ENCODE peak calls at places on chromosomes 11 and 22, in six cellular contexts. One of them, this sample, is unnamed.

GRCh38 chr22:33779243-33779642 is 141.0 kb downstream of the LARGE1 start:
- DNase-seq in prostate gland: no peak
- DNase-seq in uterus: no peak
- DNase-seq in ovary: no peak
- DNase-seq in K562: no peak
- DNase-seq in tibial nerve: no peak
- DNase-seq in this sample: no peak

GRCh38 chr22:30574095-30574981 is at the start of gene GAL3ST1:
- DNase-seq in tibial nerve: no peak
- DNase-seq in ovary: no peak
- DNase-seq in K562: no peak
- DNase-seq in uterus: no peak
- DNase-seq in prostate gland: no peak
- DNase-seq in this sample: no peak

GRCh38 chr11:32231909-32232493 is 141.1 kb downstream of the RCN1 start:
- DNase-seq in prostate gland: no peak
- DNase-seq in uterus: no peak
- DNase-seq in K562: no peak
- DNase-seq in tibial nerve: no peak
- DNase-seq in ovary: no peak
- DNase-seq in this sample: no peak

GRCh38 chr11:128496684-128497056 is 90.7 kb downstream of the ETS1 start:
- DNase-seq in uterus: no peak
- DNase-seq in prostate gland: no peak
- DNase-seq in ovary: no peak
- DNase-seq in K562: no peak
- DNase-seq in tibial nerve: no peak
- DNase-seq in this sample: no peak

GRCh38 chr11:10824888-10825287 is 16.2 kb upstream of the EIF4G2 start:
- DNase-seq in K562: no peak
- DNase-seq in ovary: no peak
- DNase-seq in prostate gland: no peak
- DNase-seq in tibial nerve: no peak
- DNase-seq in uterus: no peak
- DNase-seq in this sample: no peak

GRCh38 chr22:42986115-42986514 is 28.8 kb downstream of the PACSIN2 start:
- DNase-seq in uterus: no peak
- DNase-seq in ovary: no peak
- DNase-seq in K562: no peak
- DNase-seq in tibial nerve: no peak
- DNase-seq in prostate gland: no peak
- DNase-seq in this sample: no peak

GRCh38 chr22:31055322-31056159 is 25.6 kb upstream of the SMTN start:
- DNase-seq in uterus: peak; percentile 98
- DNase-seq in K562: no peak
- DNase-seq in tibial nerve: peak; percentile 77
- DNase-seq in prostate gland: peak; percentile 94
- DNase-seq in ovary: peak; percentile 90
- DNase-seq in this sample: peak; percentile 54

GRCh38 chr22:21690401-21690801 is 24.6 kb downstream of the PPIL2 start:
- DNase-seq in tibial nerve: no peak
- DNase-seq in uterus: no peak
- DNase-seq in K562: no peak
- DNase-seq in prostate gland: no peak
- DNase-seq in ovary: no peak
- DNase-seq in this sample: no peak

GRCh38 chr11:128335729-128336128 is 251.6 kb downstream of the ETS1 start:
- DNase-seq in ovary: no peak
- DNase-seq in tibial nerve: no peak
- DNase-seq in K562: no peak
- DNase-seq in prostate gland: no peak
- DNase-seq in uterus: no peak
- DNase-seq in this sample: no peak

GRCh38 chr11:27395556-27396258 is 32.7 kb upstream of the CCDC34 start:
- DNase-seq in K562: no peak
- DNase-seq in tibial nerve: no peak
- DNase-seq in uterus: no peak
- DNase-seq in ovary: no peak
- DNase-seq in prostate gland: peak; percentile 54
- DNase-seq in this sample: no peak

DNA sequence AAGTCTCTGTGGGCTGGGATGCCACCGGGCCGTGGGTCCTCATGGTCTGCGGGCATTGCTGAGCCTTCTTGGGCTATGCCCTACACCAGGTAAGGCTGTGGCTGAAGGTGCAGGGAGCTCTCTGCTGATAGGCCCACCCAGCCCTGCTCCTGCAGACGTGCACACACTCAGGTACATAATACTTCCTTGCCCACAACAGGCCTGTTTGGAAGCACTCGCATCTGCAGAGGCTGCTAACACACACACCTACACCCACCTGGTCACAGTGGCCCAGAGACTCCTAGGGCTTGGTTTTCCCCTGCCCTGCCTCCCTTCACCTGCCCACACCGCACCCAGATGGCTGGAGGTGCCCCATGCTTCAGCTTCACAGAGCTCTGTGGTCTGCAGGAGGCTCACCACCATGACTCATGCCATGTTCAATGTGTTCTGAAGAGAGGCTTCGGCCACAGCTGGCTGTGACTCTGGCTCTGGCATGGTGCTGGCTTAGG is 72.8 kb upstream of the KCNQ1OT1 start:
- DNase-seq in tibial nerve: peak; percentile 8
- DNase-seq in ovary: no peak
- DNase-seq in prostate gland: peak; percentile 2
- DNase-seq in K562: no peak
- DNase-seq in uterus: peak; percentile 10
- DNase-seq in this sample: peak; percentile 13
- TF ChIP-seq POLR2A in tibial nerve: no peak
- TF ChIP-seq POLR2A in ovary: no peak
- TF ChIP-seq POLR2A in prostate gland: no peak
- TF ChIP-seq POLR2A in K562: no peak
- TF ChIP-seq POLR2A in uterus: no peak
- TF ChIP-seq POLR2A in this sample: no peak

DNA sequence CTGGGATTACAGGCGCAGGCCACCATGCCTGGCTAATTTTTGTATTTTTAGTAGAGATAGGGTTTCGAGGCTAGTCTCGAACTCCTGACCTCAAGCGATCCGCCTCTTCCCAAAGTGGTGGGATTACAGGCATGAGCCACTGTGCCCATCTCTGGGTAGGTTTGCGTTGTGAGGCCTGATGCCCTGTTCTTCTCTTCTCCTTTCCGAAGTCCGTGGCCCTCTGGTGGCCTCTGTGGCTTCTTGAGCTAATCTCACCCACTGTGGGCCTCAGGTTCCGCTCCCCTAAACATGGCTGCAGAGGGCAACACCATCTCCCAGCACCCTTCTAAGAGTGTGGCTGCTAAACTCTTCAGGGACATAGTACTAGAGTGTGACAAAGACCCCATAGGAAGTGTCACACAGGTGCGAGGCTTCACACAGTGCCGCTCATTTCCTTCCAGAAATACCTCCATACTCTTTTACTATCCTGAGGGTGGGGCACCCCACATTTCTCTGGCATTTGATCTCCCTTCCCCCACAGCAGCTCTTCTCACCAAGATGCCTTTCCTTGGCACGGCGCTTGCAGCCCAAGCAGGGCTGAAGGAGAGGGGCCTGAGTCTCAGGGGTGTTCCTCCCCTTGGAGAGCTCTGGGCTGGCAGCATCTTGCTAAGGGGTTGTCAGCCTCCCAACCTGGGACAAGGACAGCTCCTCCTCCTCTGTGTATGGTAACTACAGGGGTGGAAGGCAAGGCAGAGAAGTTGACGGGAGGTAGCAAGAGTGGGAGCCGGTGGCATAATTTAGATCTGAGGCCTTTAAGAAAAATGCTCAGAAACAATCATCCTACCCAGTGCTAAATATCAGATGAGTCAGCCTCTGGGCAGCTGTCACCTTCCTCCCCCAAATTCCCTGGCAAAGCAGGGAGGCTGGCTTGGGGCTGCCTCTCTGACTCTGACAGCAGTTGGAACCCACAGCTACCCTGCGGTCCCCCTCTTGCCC is 6.1 kb downstream of the THY1 start:
- DNase-seq in tibial nerve: no peak
- DNase-seq in K562: no peak
- DNase-seq in prostate gland: no peak
- DNase-seq in uterus: no peak
- DNase-seq in ovary: no peak
- DNase-seq in this sample: no peak
- TF ChIP-seq CTCF in tibial nerve: no peak
- TF ChIP-seq CTCF in K562: no peak
- TF ChIP-seq CTCF in prostate gland: no peak
- TF ChIP-seq CTCF in uterus: no peak
- TF ChIP-seq CTCF in ovary: no peak
- TF ChIP-seq CTCF in this sample: no peak

GRCh38 chr11:63240791-63241379 is 2.5 kb downstream of the SLC22A25 start:
- DNase-seq in uterus: no peak
- DNase-seq in tibial nerve: no peak
- DNase-seq in K562: no peak
- DNase-seq in ovary: no peak
- DNase-seq in prostate gland: no peak
- DNase-seq in this sample: no peak
- TF ChIP-seq POLR2A in uterus: no peak
- TF ChIP-seq POLR2A in tibial nerve: no peak
- TF ChIP-seq POLR2A in K562: no peak
- TF ChIP-seq POLR2A in ovary: no peak
- TF ChIP-seq POLR2A in prostate gland: no peak
- TF ChIP-seq POLR2A in this sample: no peak

GRCh38 chr11:134587345-134587744 is 175.3 kb upstream of the B3GAT1 start:
- DNase-seq in prostate gland: no peak
- DNase-seq in K562: no peak
- DNase-seq in ovary: no peak
- DNase-seq in uterus: no peak
- DNase-seq in tibial nerve: no peak
- DNase-seq in this sample: no peak

GRCh38 chr11:134597452-134597851 is 185.4 kb upstream of the B3GAT1 start:
- DNase-seq in K562: no peak
- DNase-seq in ovary: no peak
- DNase-seq in uterus: no peak
- DNase-seq in prostate gland: no peak
- DNase-seq in tibial nerve: no peak
- DNase-seq in this sample: no peak

GRCh38 chr11:134596404-134596803 is 184.4 kb upstream of the B3GAT1 start:
- DNase-seq in K562: no peak
- DNase-seq in prostate gland: no peak
- DNase-seq in ovary: no peak
- DNase-seq in tibial nerve: no peak
- DNase-seq in uterus: no peak
- DNase-seq in this sample: no peak

GRCh38 chr11:134589155-134589554 is 177.1 kb upstream of the B3GAT1 start:
- DNase-seq in K562: no peak
- DNase-seq in ovary: no peak
- DNase-seq in prostate gland: no peak
- DNase-seq in uterus: no peak
- DNase-seq in tibial nerve: no peak
- DNase-seq in this sample: no peak

DNA sequence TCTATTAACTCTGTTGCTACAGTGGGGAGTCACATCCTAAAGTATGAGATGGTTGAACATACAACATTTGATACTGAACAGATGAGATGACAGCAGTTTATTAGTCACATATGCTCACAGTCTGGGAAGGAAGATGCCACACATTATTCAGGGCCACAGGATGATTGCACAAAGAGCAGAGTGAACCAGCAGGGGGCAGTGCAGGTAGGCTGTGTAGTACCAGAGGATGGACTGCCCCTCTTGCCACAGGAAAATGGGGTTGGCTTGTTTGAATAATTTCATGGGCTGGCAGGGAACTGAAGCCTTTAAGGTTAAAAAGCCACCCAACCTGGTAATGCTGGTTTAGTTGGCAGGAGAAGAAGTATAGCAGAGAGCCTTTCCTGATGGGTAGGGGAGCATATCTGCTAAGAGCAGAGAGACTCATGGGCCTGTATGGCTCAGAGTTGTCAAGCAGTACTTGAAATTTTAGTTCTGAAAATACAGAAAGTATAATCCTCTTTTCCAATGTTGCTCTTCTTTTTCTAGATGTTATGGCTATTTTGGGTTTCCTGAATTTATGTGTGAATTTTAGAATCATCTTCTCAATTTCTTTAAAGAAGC is 180.4 kb upstream of the B3GAT1 start:
- DNase-seq in prostate gland: peak; percentile 40
- DNase-seq in K562: peak; percentile 38
- DNase-seq in uterus: no peak
- DNase-seq in ovary: no peak
- DNase-seq in tibial nerve: no peak
- DNase-seq in this sample: peak; percentile 76
- TF ChIP-seq CTCF in prostate gland: no peak
- TF ChIP-seq CTCF in K562: peak; percentile 65
- TF ChIP-seq CTCF in uterus: no peak
- TF ChIP-seq CTCF in ovary: no peak
- TF ChIP-seq CTCF in tibial nerve: no peak
- TF ChIP-seq CTCF in this sample: no peak

This sample was measured in Peyer's patch.